ENCODE peak calls at places on chromosomes 13 and 19, in five cellular contexts. C is K562, O is astrocyte, B is mammary epithelial cell, W is H1. U is an unnamed sample.

GRCh38 chr19:5967994-5968430 is 9.9 kb downstream of the RANBP3 start:
- DNase-seq in C (peak), O (peak), B (peak), W (no peak), U (peak)

GRCh38 chr19:55005684-55006488 is 32.2 kb downstream of the GP6 start:
- DNase-seq in C (peak), O (peak), B (peak), W (no peak), U (peak)

GRCh38 chr13:101018720-101019119 is 344.1 kb upstream of the TMTC4 start:
- DNase-seq in C (no peak), O (peak), B (peak), W (no peak), U (peak)

GRCh38 chr13:73850104-73850898 is 283.9 kb downstream of the KLF12 start:
- DNase-seq in C (no peak), O (no peak), B (no peak), W (no peak), U (no peak)

GRCh38 chr13:28640861-28641599 is 17.9 kb upstream of the POMP start:
- DNase-seq in C (no peak), O (no peak), B (no peak), W (no peak), U (no peak)

GRCh38 chr19:47445937-47446402 is 25.7 kb downstream of the SLC8A2 start:
- DNase-seq in C (peak), O (no peak), B (no peak), W (no peak), U (peak)

GRCh38 chr19:21202865-21203494 is 61.1 kb downstream of the ZNF431 start:
- DNase-seq in C (peak), O (peak), B (peak), W (peak), U (peak)

GRCh38 chr19:768424-768823 is 17.5 kb downstream of the MISP start:
- DNase-seq in C (no peak), O (peak), B (no peak), W (no peak), U (no peak)

GRCh38 chr13:62626771-62627170 is 1211.1 kb upstream of the PCDH20 start:
- DNase-seq in C (no peak), O (no peak), B (no peak), W (peak), U (peak)

GRCh38 chr19:46613525-46613924 is 11.4 kb downstream of the PTGIR start:
- DNase-seq in C (no peak), O (no peak), B (no peak), W (no peak), U (no peak)

GRCh38 chr19:42561512-42561911 is 33.2 kb downstream of the CEACAM8 start:
- DNase-seq in C (no peak), O (no peak), B (no peak), W (no peak), U (no peak)

GRCh38 chr19:9144920-9145319 is 4.7 kb downstream of the ZNF317 start:
- DNase-seq in C (no peak), O (no peak), B (no peak), W (no peak), U (no peak)

GRCh38 chr13:48233886-48234488 is 981 bp downstream of the ITM2B start:
- DNase-seq in C (no peak), O (peak), B (no peak), W (no peak), U (peak)

GRCh38 chr13:31372454-31372853 is 172.7 kb downstream of the B3GLCT start:
- DNase-seq in C (peak), O (no peak), B (no peak), W (no peak), U (no peak)

GRCh38 chr19:45952691-45953505 is 20.8 kb downstream of the NOVA2 start:
- DNase-seq in C (peak), O (peak), B (peak), W (peak), U (peak)

GRCh38 chr13:100491164-100491847 is 97.3 kb downstream of the GGACT start:
- DNase-seq in C (no peak), O (peak), B (no peak), W (no peak), U (no peak)

GRCh38 chr13:100707818-100708740 is 33.5 kb upstream of the TMTC4 start:
- DNase-seq in C (peak), O (peak), B (peak), W (no peak), U (peak)

GRCh38 chr19:1053176-1054101 is 13.5 kb upstream of the ARHGAP45 start:
- DNase-seq in C (peak), O (no peak), B (no peak), W (no peak), U (no peak)

GRCh38 chr13:113585828-113586355 is 1.3 kb downstream of the TFDP1 start:
- DNase-seq in C (peak), O (no peak), B (no peak), W (no peak), U (no peak)

GRCh38 chr19:50205681-50206138 is 2.3 kb downstream of the MYH14 start:
- DNase-seq in C (no peak), O (no peak), B (no peak), W (no peak), U (no peak)

GRCh38 chr13:104143760-104144406 is 1077.7 kb upstream of the SLC10A2 start:
- DNase-seq in C (no peak), O (peak), B (no peak), W (no peak), U (peak)

GRCh38 chr13:42615691-42616090 is 41.7 kb downstream of the TNFSF11 start:
- DNase-seq in C (peak), O (no peak), B (peak), W (no peak), U (peak)

GRCh38 chr19:6794817-6795431 is 22.4 kb downstream of the VAV1 start:
- DNase-seq in C (peak), O (no peak), B (no peak), W (no peak), U (no peak)

DNA sequence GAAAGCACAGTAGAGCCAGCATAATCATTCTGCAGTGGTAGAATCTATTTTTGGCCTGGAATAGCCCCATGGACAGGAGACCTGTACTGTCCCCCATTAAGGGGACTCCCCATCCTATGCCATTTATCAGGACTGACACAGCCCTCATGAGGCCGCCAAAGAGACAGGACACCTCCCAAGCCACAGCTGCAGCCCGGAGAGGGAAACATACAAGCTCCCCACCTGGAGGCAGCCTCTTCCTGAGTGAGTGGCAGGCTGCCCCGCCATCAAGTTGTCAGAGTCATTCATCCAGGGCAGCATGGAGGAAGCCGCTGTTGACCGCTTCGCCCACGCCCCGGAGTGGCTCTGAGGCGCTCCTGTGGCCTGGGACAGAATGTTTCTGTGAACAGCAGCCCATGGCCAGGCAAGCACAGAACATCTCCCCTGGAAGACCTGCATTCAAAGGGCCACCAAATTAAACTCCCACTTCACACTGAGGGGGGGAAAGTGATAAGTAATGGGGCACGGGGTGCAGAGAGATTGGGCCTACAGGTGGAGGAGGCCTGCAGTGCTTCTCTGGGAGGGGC is 111.3 kb downstream of the ZDHHC20 start:
- DNase-seq in C (peak), O (no peak), B (no peak), W (no peak), U (no peak)
- H3K9ac ChIP-seq in C (no peak), O (no peak), B (no peak), W (no peak), U (no peak)

GRCh38 chr19:40598918-40599307 is 2.3 kb upstream of the LTBP4 start:
- DNase-seq in C (no peak), O (no peak), B (no peak), W (no peak), U (no peak)
- H3K4me3 ChIP-seq in C (no peak), O (no peak), B (no peak), W (peak), U (peak)

GRCh38 chr13:33249066-33249465 is 36.5 kb downstream of the STARD13 start:
- DNase-seq in C (no peak), O (peak), B (peak), W (no peak), U (peak)
- H3K4me2 ChIP-seq in C (no peak), O (peak), B (no peak), W (no peak), U (peak)

DNA sequence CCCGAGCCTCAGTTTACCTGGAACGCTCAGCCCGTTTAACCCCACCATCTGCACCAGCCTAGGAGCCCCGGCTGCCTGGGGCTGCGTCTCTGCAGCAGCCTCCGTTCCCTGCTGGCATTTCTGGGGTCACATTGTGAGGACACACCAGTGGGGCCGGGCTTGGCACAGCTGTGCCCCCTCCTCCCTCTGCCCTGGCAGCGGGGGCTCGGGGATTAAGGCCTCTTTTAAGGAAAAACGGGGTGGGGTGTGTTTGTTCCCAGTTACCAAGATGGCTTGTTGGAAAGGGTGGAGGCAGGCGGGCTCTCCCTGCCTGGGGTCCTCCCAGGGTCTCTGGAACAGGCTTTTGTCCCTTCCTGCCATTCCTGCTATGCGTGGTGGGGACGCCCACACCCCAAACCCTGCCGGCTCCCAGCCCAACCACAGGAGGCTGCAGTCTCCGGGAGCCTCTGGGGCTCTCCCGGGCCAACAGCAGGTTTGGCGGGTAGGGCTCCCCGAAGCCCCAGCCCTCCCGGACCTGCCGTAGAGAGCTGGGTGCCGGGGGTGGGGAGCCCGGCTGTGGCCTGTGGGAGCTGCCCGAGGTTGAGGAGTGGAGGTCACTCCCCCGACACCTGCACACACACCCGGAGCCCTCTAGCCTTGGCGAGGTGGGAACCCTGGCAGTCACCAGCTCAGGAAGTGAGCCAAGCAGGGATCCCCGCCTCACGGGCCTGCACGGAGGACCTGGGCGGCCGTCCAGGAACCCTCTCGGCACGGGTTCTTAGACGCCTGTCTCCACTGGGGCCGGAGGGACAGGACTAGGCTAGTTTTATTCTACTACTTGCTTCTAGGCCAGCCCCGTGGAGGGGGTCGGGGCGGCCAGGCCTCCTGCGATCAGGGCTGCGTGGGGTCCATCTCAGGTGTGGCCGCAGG is 36.9 kb downstream of the GADD45B start:
- DNase-seq in C (no peak), O (no peak), B (no peak), W (no peak), U (no peak)
- H3K9ac ChIP-seq in C (no peak), O (no peak), B (no peak), W (no peak), U (no peak)